ENCODE peak calls at places on chromosomes 7 and 10, in eight cellular contexts. One of them, this sample, is unnamed.

GRCh38 chr7:106609416-106609815 is 51.5 kb downstream of the CCDC71L start:
- DNase-seq in astrocyte of the spinal cord: peak
- DNase-seq in activated CD8-positive, alpha-beta memory T cell treated with anti-CD3 and anti-CD28 coated beads, Interleukin-2, amount 50 U/mL, for 48 hours: no peak
- DNase-seq in heart right ventricle: no peak
- DNase-seq in fibroblast of mammary gland: peak
- DNase-seq in IMR-90: peak
- DNase-seq in stimulated activated CD4-positive, alpha-beta T cell treated with anti-CD3 and anti-CD28 coated beads, Interleukin-12 subunit alpha, Interleukin-12 subunit beta, amount 100 ng/mL, for 48 hours: no peak
- DNase-seq in heart left ventricle: no peak
- DNase-seq in this sample: peak

GRCh38 chr7:29488977-29489376 is 74.7 kb upstream of the PRR15 start:
- DNase-seq in astrocyte of the spinal cord: peak
- DNase-seq in activated CD8-positive, alpha-beta memory T cell treated with anti-CD3 and anti-CD28 coated beads, Interleukin-2, amount 50 U/mL, for 48 hours: no peak
- DNase-seq in heart right ventricle: no peak
- DNase-seq in fibroblast of mammary gland: peak
- DNase-seq in IMR-90: peak
- DNase-seq in stimulated activated CD4-positive, alpha-beta T cell treated with anti-CD3 and anti-CD28 coated beads, Interleukin-12 subunit alpha, Interleukin-12 subunit beta, amount 100 ng/mL, for 48 hours: no peak
- DNase-seq in heart left ventricle: no peak
- DNase-seq in this sample: peak

GRCh38 chr10:73723516-73723915 is 20.7 kb upstream of the SEC24C start:
- DNase-seq in astrocyte of the spinal cord: no peak
- DNase-seq in activated CD8-positive, alpha-beta memory T cell treated with anti-CD3 and anti-CD28 coated beads, Interleukin-2, amount 50 U/mL, for 48 hours: no peak
- DNase-seq in heart right ventricle: no peak
- DNase-seq in fibroblast of mammary gland: no peak
- DNase-seq in IMR-90: no peak
- DNase-seq in stimulated activated CD4-positive, alpha-beta T cell treated with anti-CD3 and anti-CD28 coated beads, Interleukin-12 subunit alpha, Interleukin-12 subunit beta, amount 100 ng/mL, for 48 hours: no peak
- DNase-seq in heart left ventricle: no peak
- DNase-seq in this sample: no peak

GRCh38 chr10:3206516-3207157 is 34.1 kb upstream of the PITRM1 start:
- DNase-seq in astrocyte of the spinal cord: no peak
- DNase-seq in activated CD8-positive, alpha-beta memory T cell treated with anti-CD3 and anti-CD28 coated beads, Interleukin-2, amount 50 U/mL, for 48 hours: no peak
- DNase-seq in heart right ventricle: no peak
- DNase-seq in fibroblast of mammary gland: peak
- DNase-seq in IMR-90: no peak
- DNase-seq in stimulated activated CD4-positive, alpha-beta T cell treated with anti-CD3 and anti-CD28 coated beads, Interleukin-12 subunit alpha, Interleukin-12 subunit beta, amount 100 ng/mL, for 48 hours: no peak
- DNase-seq in heart left ventricle: no peak
- DNase-seq in this sample: no peak

GRCh38 chr10:50260791-50261281 is 9.5 kb upstream of the ASAH2 start:
- DNase-seq in astrocyte of the spinal cord: no peak
- DNase-seq in activated CD8-positive, alpha-beta memory T cell treated with anti-CD3 and anti-CD28 coated beads, Interleukin-2, amount 50 U/mL, for 48 hours: no peak
- DNase-seq in heart right ventricle: no peak
- DNase-seq in fibroblast of mammary gland: no peak
- DNase-seq in IMR-90: peak
- DNase-seq in stimulated activated CD4-positive, alpha-beta T cell treated with anti-CD3 and anti-CD28 coated beads, Interleukin-12 subunit alpha, Interleukin-12 subunit beta, amount 100 ng/mL, for 48 hours: no peak
- DNase-seq in heart left ventricle: no peak
- DNase-seq in this sample: no peak

GRCh38 chr10:75043256-75044121 is 68.0 kb upstream of the SAMD8 start:
- DNase-seq in astrocyte of the spinal cord: no peak
- DNase-seq in activated CD8-positive, alpha-beta memory T cell treated with anti-CD3 and anti-CD28 coated beads, Interleukin-2, amount 50 U/mL, for 48 hours: peak
- DNase-seq in heart right ventricle: peak
- DNase-seq in fibroblast of mammary gland: no peak
- DNase-seq in IMR-90: no peak
- DNase-seq in stimulated activated CD4-positive, alpha-beta T cell treated with anti-CD3 and anti-CD28 coated beads, Interleukin-12 subunit alpha, Interleukin-12 subunit beta, amount 100 ng/mL, for 48 hours: no peak
- DNase-seq in heart left ventricle: no peak
- DNase-seq in this sample: no peak

GRCh38 chr10:88616250-88616977 is 29.9 kb downstream of the LIPJ start:
- DNase-seq in astrocyte of the spinal cord: no peak
- DNase-seq in activated CD8-positive, alpha-beta memory T cell treated with anti-CD3 and anti-CD28 coated beads, Interleukin-2, amount 50 U/mL, for 48 hours: no peak
- DNase-seq in heart right ventricle: peak
- DNase-seq in fibroblast of mammary gland: no peak
- DNase-seq in IMR-90: no peak
- DNase-seq in stimulated activated CD4-positive, alpha-beta T cell treated with anti-CD3 and anti-CD28 coated beads, Interleukin-12 subunit alpha, Interleukin-12 subunit beta, amount 100 ng/mL, for 48 hours: no peak
- DNase-seq in heart left ventricle: peak
- DNase-seq in this sample: no peak

GRCh38 chr7:84913731-84914130 is 273.1 kb downstream of the SEMA3D start:
- DNase-seq in astrocyte of the spinal cord: peak
- DNase-seq in activated CD8-positive, alpha-beta memory T cell treated with anti-CD3 and anti-CD28 coated beads, Interleukin-2, amount 50 U/mL, for 48 hours: no peak
- DNase-seq in heart right ventricle: no peak
- DNase-seq in fibroblast of mammary gland: peak
- DNase-seq in IMR-90: peak
- DNase-seq in stimulated activated CD4-positive, alpha-beta T cell treated with anti-CD3 and anti-CD28 coated beads, Interleukin-12 subunit alpha, Interleukin-12 subunit beta, amount 100 ng/mL, for 48 hours: no peak
- DNase-seq in heart left ventricle: no peak
- DNase-seq in this sample: peak

GRCh38 chr10:47040681-47041080 is 129.5 kb downstream of the PTPN20 start:
- DNase-seq in astrocyte of the spinal cord: no peak
- DNase-seq in activated CD8-positive, alpha-beta memory T cell treated with anti-CD3 and anti-CD28 coated beads, Interleukin-2, amount 50 U/mL, for 48 hours: no peak
- DNase-seq in heart right ventricle: no peak
- DNase-seq in fibroblast of mammary gland: no peak
- DNase-seq in IMR-90: no peak
- DNase-seq in stimulated activated CD4-positive, alpha-beta T cell treated with anti-CD3 and anti-CD28 coated beads, Interleukin-12 subunit alpha, Interleukin-12 subunit beta, amount 100 ng/mL, for 48 hours: no peak
- DNase-seq in heart left ventricle: no peak
- DNase-seq in this sample: no peak

GRCh38 chr7:23062452-23062851 is 43.1 kb upstream of the KLHL7 start:
- DNase-seq in astrocyte of the spinal cord: no peak
- DNase-seq in activated CD8-positive, alpha-beta memory T cell treated with anti-CD3 and anti-CD28 coated beads, Interleukin-2, amount 50 U/mL, for 48 hours: no peak
- DNase-seq in heart right ventricle: no peak
- DNase-seq in fibroblast of mammary gland: peak
- DNase-seq in IMR-90: peak
- DNase-seq in stimulated activated CD4-positive, alpha-beta T cell treated with anti-CD3 and anti-CD28 coated beads, Interleukin-12 subunit alpha, Interleukin-12 subunit beta, amount 100 ng/mL, for 48 hours: no peak
- DNase-seq in heart left ventricle: no peak
- DNase-seq in this sample: peak

GRCh38 chr10:59857049-59857448 is 49.3 kb downstream of the CCDC6 start:
- DNase-seq in astrocyte of the spinal cord: no peak
- DNase-seq in activated CD8-positive, alpha-beta memory T cell treated with anti-CD3 and anti-CD28 coated beads, Interleukin-2, amount 50 U/mL, for 48 hours: no peak
- DNase-seq in heart right ventricle: no peak
- DNase-seq in fibroblast of mammary gland: peak
- DNase-seq in IMR-90: peak
- DNase-seq in stimulated activated CD4-positive, alpha-beta T cell treated with anti-CD3 and anti-CD28 coated beads, Interleukin-12 subunit alpha, Interleukin-12 subunit beta, amount 100 ng/mL, for 48 hours: no peak
- DNase-seq in heart left ventricle: no peak
- DNase-seq in this sample: no peak